ENCODE peak calls at places on chromosomes 2 and 18, in ten cellular contexts. W is EL, G is Right ventricle myocardium inferior, D is NCI-H524, E is AG10803, Y is KG1, S is NCI-H1092, F is small intestine, C is iris pigment epithelial cell, A is HEK293T. N is an unnamed sample.

GRCh38 chr2:65024149-65024829 is 31.9 kb upstream of the CEP68 start:
- DNase-seq in E (peak; percentile 94), Y (no peak), F (no peak), A (no peak), W (peak; percentile 75), D (no peak), G (no peak), C (peak; percentile 78), S (no peak), N (peak; percentile 51)

GRCh38 chr18:73458186-73458964 is 590.6 kb upstream of the NETO1 start:
- DNase-seq in S (no peak), Y (no peak), A (no peak), D (no peak), F (no peak), G (no peak), W (no peak), E (peak; percentile 33), C (no peak), N (no peak)

GRCh38 chr2:176133366-176133765 is 3.9 kb downstream of the HOXD8 start:
- DNase-seq in E (no peak), D (no peak), S (no peak), A (no peak), Y (no peak), C (no peak), F (no peak), W (no peak), G (no peak), N (no peak)

GRCh38 chr2:39871291-39871761 is 92.3 kb upstream of the THUMPD2 start:
- DNase-seq in F (no peak), E (peak; percentile 92), A (no peak), D (peak; percentile 72), W (peak; percentile 98), Y (no peak), C (peak; percentile 85), S (no peak), G (no peak), N (peak; percentile 24)

GRCh38 chr2:219059725-219060682 is 717 bp downstream of the IHH start:
- DNase-seq in C (no peak), E (no peak), D (no peak), F (peak; percentile 49), W (no peak), S (no peak), Y (no peak), A (peak; percentile 18), G (no peak), N (no peak)

GRCh38 chr2:62450716-62451191 is 55.2 kb downstream of the TMEM17 start:
- DNase-seq in A (no peak), S (no peak), F (peak; percentile 94), G (no peak), D (no peak), Y (no peak), E (no peak), W (no peak), C (no peak), N (no peak)

GRCh38 chr2:106843910-106844250 is 42.1 kb downstream of the ST6GAL2 start:
- DNase-seq in A (no peak), G (no peak), W (no peak), D (peak; percentile 57), F (no peak), C (no peak), E (no peak), Y (no peak), S (peak; percentile 12), N (no peak)

GRCh38 chr2:30266051-30266621 is 34.8 kb downstream of the LBH start:
- DNase-seq in W (no peak), G (no peak), S (no peak), A (no peak), Y (no peak), C (no peak), D (no peak), E (no peak), F (peak; percentile 35), N (no peak)

GRCh38 chr2:135913726-135914365 is 37.6 kb upstream of the MCM6 start:
- DNase-seq in D (peak; percentile 2), C (peak; percentile 40), W (peak; percentile 48), E (peak; percentile 48), S (no peak), A (peak; percentile 17), F (peak; percentile 55), G (no peak), Y (peak; percentile 33), N (peak; percentile 25)

GRCh38 chr2:235666240-235666781 is 172.5 kb downstream of the AGAP1 start:
- DNase-seq in E (peak; percentile 90), W (peak; percentile 76), G (no peak), C (peak; percentile 95), Y (no peak), S (peak; percentile 55), F (peak; percentile 64), A (peak; percentile 57), D (peak; percentile 77), N (peak; percentile 63)

GRCh38 chr2:55155764-55156221 is 76.3 kb downstream of the CLHC1 start:
- DNase-seq in Y (no peak), F (no peak), C (peak; percentile 76), S (no peak), G (no peak), D (no peak), W (peak; percentile 80), E (peak; percentile 91), A (no peak), N (no peak)

GRCh38 chr18:58831610-58832009 is 33.1 kb upstream of the ZNF532 start:
- DNase-seq in A (no peak), C (peak; percentile 84), E (peak; percentile 43), W (no peak), S (no peak), G (no peak), D (no peak), Y (no peak), F (no peak), N (peak; percentile 74)

GRCh38 chr2:111698743-111699554 is 185.0 kb downstream of the ANAPC1 start:
- DNase-seq in G (peak; percentile 83), W (peak; percentile 99), S (no peak), E (peak; percentile 97), A (peak; percentile 46), Y (peak; percentile 66), F (peak; percentile 98), C (peak; percentile 99), D (peak; percentile 71), N (peak; percentile 93)

GRCh38 chr2:880201-880970 is 70.3 kb upstream of the SNTG2 start:
- DNase-seq in G (no peak), E (no peak), Y (no peak), S (no peak), A (no peak), C (no peak), F (no peak), D (no peak), W (no peak), N (no peak)

GRCh38 chr2:239310401-239311061 is 90.3 kb downstream of the HDAC4 start:
- DNase-seq in A (no peak), G (no peak), F (no peak), W (no peak), Y (no peak), D (no peak), E (no peak), S (no peak), C (no peak), N (no peak)

GRCh38 chr2:221225752-221226151 is 346.4 kb downstream of the EPHA4 start:
- DNase-seq in E (no peak), W (no peak), C (no peak), Y (no peak), G (no peak), F (no peak), D (no peak), A (no peak), S (no peak), N (no peak)

GRCh38 chr2:238136820-238137537 is 1.5 kb upstream of the KLHL30 start:
- DNase-seq in E (peak; percentile 85), C (peak; percentile 76), Y (no peak), W (peak; percentile 67), A (no peak), G (peak; percentile 80), S (no peak), F (peak; percentile 46), D (no peak), N (peak; percentile 69)

GRCh38 chr2:86393521-86394490 is 47.4 kb upstream of the KDM3A start:
- DNase-seq in G (no peak), E (no peak), C (peak; percentile 59), W (peak; percentile 51), D (peak; percentile 93), A (no peak), F (peak; percentile 94), S (no peak), Y (no peak), N (no peak)

GRCh38 chr18:8959551-8960135 is 142.9 kb upstream of the NDUFV2 start:
- DNase-seq in W (no peak), A (no peak), E (no peak), C (no peak), S (no peak), D (no peak), Y (no peak), G (no peak), F (peak; percentile 18), N (no peak)

GRCh38 chr2:24832526-24832925 is 39.3 kb downstream of the CENPO start:
- DNase-seq in Y (no peak), S (no peak), E (no peak), F (no peak), C (no peak), A (no peak), W (no peak), G (no peak), D (no peak), N (no peak)

GRCh38 chr2:95231723-95232122 is 24.4 kb downstream of the ZNF892 start:
- DNase-seq in F (peak; percentile 55), S (peak; percentile 40), D (peak; percentile 47), A (peak; percentile 65), W (peak; percentile 88), G (no peak), E (peak; percentile 85), C (peak; percentile 63), Y (peak; percentile 23), N (peak; percentile 65)

GRCh38 chr2:238865744-238866355 is 18.0 kb downstream of the TWIST2 start:
- DNase-seq in C (no peak), A (no peak), Y (no peak), W (no peak), E (no peak), S (no peak), F (no peak), D (no peak), G (no peak), N (no peak)

GRCh38 chr2:234493117-234493516 is 3.8 kb downstream of the ARL4C start:
- DNase-seq in Y (no peak), G (no peak), C (no peak), A (no peak), F (no peak), E (no peak), W (no peak), D (no peak), S (no peak), N (no peak)

GRCh38 chr2:94986392-94986963 is 39.0 kb upstream of the MAL start:
- DNase-seq in E (peak; percentile 73), S (peak; percentile 8), C (peak; percentile 75), A (peak; percentile 73), W (peak; percentile 62), D (peak; percentile 41), G (no peak), Y (peak; percentile 5), F (peak; percentile 44), N (peak; percentile 82)

GRCh38 chr18:73691118-73691517 is 456.5 kb downstream of the FBXO15 start:
- DNase-seq in E (peak; percentile 71), C (peak; percentile 77), F (no peak), G (no peak), W (peak; percentile 74), D (no peak), S (no peak), A (no peak), Y (no peak), N (peak; percentile 58)

GRCh38 chr2:71313016-71313766 is 18.4 kb upstream of the ZNF638 start:
- DNase-seq in G (no peak), F (no peak), W (no peak), C (no peak), S (no peak), E (peak; percentile 39), D (no peak), A (no peak), Y (no peak), N (no peak)

N was measured in AG08396.